ENCODE peak calls at places on chromosomes 12 and 14, in five cellular contexts. Z is upper lobe of right lung, B is A549, X is kidney epithelial cell, G is cardiac fibroblast. P is an unnamed sample.

GRCh38 chr12:57185906-57186508 is 30.6 kb upstream of the NXPH4 start:
- DNase-seq in Z (no peak), B (no peak), X (no peak), G (no peak), P (no peak)

GRCh38 chr12:52121848-52122838 is 42.6 kb downstream of the SMIM41 start:
- DNase-seq in Z (peak), B (peak), X (no peak), G (peak), P (no peak)

GRCh38 chr12:78641837-78642423 is 222.6 kb upstream of the SYT1 start:
- DNase-seq in Z (no peak), B (peak), X (no peak), G (peak), P (no peak)

GRCh38 chr12:131683266-131684014 is 27.4 kb upstream of the SFSWAP start:
- DNase-seq in Z (no peak), B (no peak), X (no peak), G (no peak), P (no peak)

GRCh38 chr14:102540310-102541028 is 30.9 kb upstream of the ANKRD9 start:
- DNase-seq in Z (no peak), B (no peak), X (no peak), G (peak), P (no peak)

GRCh38 chr14:54170301-54170700 is 213.7 kb upstream of the BMP4 start:
- DNase-seq in Z (no peak), B (no peak), X (no peak), G (no peak), P (no peak)

GRCh38 chr12:107320929-107321618 is 227.7 kb upstream of the CRY1 start:
- DNase-seq in Z (no peak), B (peak), X (no peak), G (peak), P (no peak)

GRCh38 chr14:105647784-105648608 is 121.6 kb downstream of the TMEM121 start:
- DNase-seq in Z (no peak), B (no peak), X (no peak), G (no peak), P (no peak)

GRCh38 chr14:38790916-38791315 is 312.1 kb downstream of the SEC23A start:
- DNase-seq in Z (no peak), B (no peak), X (no peak), G (no peak), P (no peak)

GRCh38 chr12:50458606-50459005 is 46.2 kb upstream of the DIP2B start:
- DNase-seq in Z (no peak), B (no peak), X (peak), G (peak), P (no peak)

GRCh38 chr12:54331-54730 is 12.2 kb upstream of the IQSEC3 start:
- DNase-seq in Z (no peak), B (no peak), X (no peak), G (no peak), P (no peak)

GRCh38 chr12:5173511-5174011 is 129.9 kb downstream of the KCNA5 start:
- DNase-seq in Z (no peak), B (no peak), X (no peak), G (no peak), P (no peak)

GRCh38 chr14:78848234-78848820 is 678.2 kb downstream of the NRXN3 start:
- DNase-seq in Z (no peak), B (peak), X (no peak), G (peak), P (no peak)

GRCh38 chr12:18946106-18946505 is 183.4 kb upstream of the PLEKHA5 start:
- DNase-seq in Z (no peak), B (no peak), X (no peak), G (no peak), P (no peak)

GRCh38 chr14:22106700-22107697 is 433.4 kb upstream of the OR4E1 start:
- DNase-seq in Z (no peak), B (no peak), X (no peak), G (no peak), P (no peak)

GRCh38 chr14:85088231-85088630 is 441.7 kb upstream of the FLRT2 start:
- DNase-seq in Z (no peak), B (no peak), X (no peak), G (peak), P (no peak)

GRCh38 chr14:102652194-102652593 is 59.7 kb downstream of the RCOR1 start:
- DNase-seq in Z (no peak), B (no peak), X (no peak), G (no peak), P (no peak)

GRCh38 chr12:15151141-15152091 is 69.8 kb downstream of the RERG start:
- DNase-seq in Z (no peak), B (peak), X (no peak), G (peak), P (no peak)

GRCh38 chr12:15155271-15155670 is 65.9 kb downstream of the RERG start:
- DNase-seq in Z (no peak), B (no peak), X (no peak), G (no peak), P (no peak)

GRCh38 chr12:15152864-15153263 is 68.4 kb downstream of the RERG start:
- DNase-seq in Z (no peak), B (peak), X (peak), G (peak), P (peak)

GRCh38 chr12:15154108-15154507 is 67.1 kb downstream of the RERG start:
- DNase-seq in Z (no peak), B (no peak), X (no peak), G (no peak), P (no peak)

GRCh38 chr12:15152456-15152855 is 68.8 kb downstream of the RERG start:
- DNase-seq in Z (no peak), B (peak), X (no peak), G (peak), P (no peak)
- TF ChIP-seq CTCF in Z (peak), B (no peak), X (peak), G (peak), P (peak)

DNA sequence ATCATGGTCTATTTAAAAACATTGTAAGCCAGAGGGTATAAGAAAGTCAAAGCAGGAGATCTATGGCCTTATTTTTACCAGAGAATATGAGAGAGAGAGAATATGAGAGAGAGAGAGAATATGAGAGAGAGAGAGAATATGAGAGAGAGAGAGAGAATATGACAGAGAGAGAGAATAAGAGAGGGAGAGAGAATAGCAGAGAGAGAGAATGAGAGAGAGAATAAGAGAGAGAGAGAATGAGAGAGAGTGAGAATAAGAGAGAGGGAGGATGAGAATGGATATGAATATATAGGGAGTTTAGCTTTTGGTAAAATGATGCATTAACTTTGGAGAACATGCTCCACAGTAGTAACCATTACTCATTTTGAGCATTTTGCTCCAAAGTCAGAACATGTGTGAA is 48.0 kb upstream of the ALG10B start:
- DNase-seq in Z (no peak), B (no peak), X (no peak), G (no peak), P (no peak)
- H3K4me3 ChIP-seq in Z (no peak), B (no peak), X (no peak), G (no peak), P (no peak)

DNA sequence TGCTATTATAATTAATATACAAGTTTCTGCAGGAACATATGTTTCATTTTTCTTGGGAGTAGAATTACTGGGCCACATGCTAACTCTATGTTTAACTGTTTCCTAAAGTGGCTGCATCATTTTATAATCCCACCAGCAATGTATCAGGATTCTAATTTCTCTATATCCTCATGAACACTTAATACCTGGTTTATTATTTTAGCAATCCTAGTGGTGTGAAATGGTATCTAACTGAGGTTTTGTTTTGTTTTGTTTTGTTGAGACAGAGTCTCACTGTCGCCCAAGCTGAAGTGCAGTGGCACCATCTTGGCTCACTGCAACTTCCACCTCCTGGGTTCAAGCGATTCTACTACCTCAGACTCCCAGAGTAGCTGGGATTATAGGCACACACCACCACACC is 6.5 kb downstream of the SPTLC2 start:
- DNase-seq in Z (no peak), B (no peak), X (no peak), G (no peak), P (no peak)
- TF ChIP-seq CTCF in Z (no peak), B (no peak), X (no peak), G (no peak), P (no peak)

GRCh38 chr14:61963926-61964325 is 201.7 kb downstream of the SNAPC1 start:
- DNase-seq in Z (no peak), B (no peak), X (no peak), G (peak), P (no peak)

GRCh38 chr14:61968207-61968606 is 206.0 kb downstream of the SNAPC1 start:
- DNase-seq in Z (no peak), B (no peak), X (no peak), G (no peak), P (no peak)

GRCh38 chr14:61959348-61959747 is 197.1 kb downstream of the SNAPC1 start:
- DNase-seq in Z (no peak), B (no peak), X (no peak), G (no peak), P (no peak)

GRCh38 chr14:61965030-61965745 is 203.0 kb downstream of the SNAPC1 start:
- DNase-seq in Z (no peak), B (peak), X (peak), G (peak), P (peak)
- H3K4me3 ChIP-seq in Z (no peak), B (no peak), X (no peak), G (no peak), P (no peak)

DNA sequence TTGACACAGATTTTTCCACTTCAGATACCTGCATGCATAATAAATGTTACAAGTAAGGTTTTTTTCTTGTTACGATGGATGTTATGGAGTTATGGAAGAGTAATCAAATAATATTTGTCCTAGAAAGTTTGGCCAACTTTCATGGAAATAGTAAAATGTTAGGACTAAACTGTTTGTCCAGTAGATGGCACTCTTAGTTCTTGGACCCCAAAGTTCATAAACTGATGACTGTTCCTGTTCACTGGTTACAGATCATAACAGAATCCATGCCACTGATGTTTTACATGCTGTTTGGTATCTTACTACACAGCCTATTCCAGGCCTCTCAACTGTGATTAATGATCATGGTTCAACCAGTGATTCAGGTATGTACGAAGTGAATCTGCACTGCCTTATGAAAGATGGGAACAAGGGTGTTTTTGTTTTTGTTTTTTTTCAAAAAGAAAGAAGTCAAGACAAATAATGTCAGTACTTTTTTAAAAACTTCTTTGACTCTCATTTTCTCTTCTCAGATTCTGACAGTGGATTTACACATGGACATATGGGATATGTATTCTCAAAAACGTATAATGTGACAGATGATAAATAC is 48.8 kb upstream of the SLCO1C1 start:
- DNase-seq in Z (no peak), B (peak), X (no peak), G (peak), P (no peak)
- TF ChIP-seq CTCF in Z (peak), B (peak), X (peak), G (peak), P (peak)

DNA sequence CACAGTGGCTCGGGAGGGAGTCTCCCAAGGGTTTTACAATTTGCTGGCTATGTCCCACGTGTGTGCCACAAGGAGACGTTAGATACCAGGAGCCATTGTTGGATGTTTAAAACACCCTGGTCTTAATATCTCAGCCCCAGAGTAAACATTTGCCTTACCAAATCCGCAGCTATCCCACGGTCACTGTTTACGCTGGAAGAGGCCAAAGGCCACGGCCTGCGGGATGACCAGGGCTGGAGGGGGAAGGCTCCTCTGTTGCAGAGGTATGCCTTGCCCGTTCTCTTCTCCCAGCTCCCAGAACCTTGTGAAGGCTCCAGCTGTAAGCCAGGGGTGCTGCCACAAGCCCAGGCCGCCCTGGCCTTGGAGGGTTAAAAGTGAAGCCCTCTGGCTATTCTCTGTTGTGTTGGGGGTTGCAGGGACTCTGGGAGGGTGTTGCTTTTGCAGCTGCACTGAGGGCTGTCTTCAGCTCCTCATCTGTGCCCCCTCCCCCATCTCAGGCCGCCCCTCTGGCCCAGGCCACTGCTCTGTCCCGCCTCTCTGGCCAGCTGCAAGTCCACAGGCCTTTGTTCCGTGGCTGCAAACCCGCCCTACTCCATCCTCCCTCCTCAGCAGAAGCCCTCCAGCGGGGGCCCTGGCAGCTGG is 2.4 kb downstream of the PLEKHG3 start:
- DNase-seq in Z (no peak), B (peak), X (no peak), G (no peak), P (no peak)
- H3K4me3 ChIP-seq in Z (peak), B (peak), X (peak), G (no peak), P (peak)